ENCODE peak calls at places on chromosomes 11 and 22, in four cellular contexts. N is K562, D is SK-N-SH, B is HepG2. U is an unnamed sample.
A peak's percentile ranks its signal among the peaks of the same experiment; 100 is the strongest.

GRCh38 chr11:66745356-66746235 is 16.6 kb upstream of the SPTBN2 start:
- DNase-seq in N (peak; percentile 51), D (no peak), B (no peak), U (peak; percentile 32)

GRCh38 chr11:43278302-43278956 is 33.4 kb upstream of the API5 start:
- DNase-seq in N (peak; percentile 46), D (peak; percentile 59), B (peak; percentile 54), U (peak; percentile 23)

GRCh38 chr11:47186076-47186936 is at the start of gene PACSIN3:
- DNase-seq in N (peak; percentile 64), D (peak; percentile 92), B (peak; percentile 43), U (peak; percentile 69)

GRCh38 chr11:3160252-3161031 is 4.7 kb downstream of the OSBPL5 start:
- DNase-seq in N (no peak), D (peak; percentile 86), B (no peak), U (peak; percentile 93)

GRCh38 chr11:49208006-49208721 is at the start of gene FOLH1:
- DNase-seq in N (no peak), D (peak; percentile 15), B (no peak), U (no peak)

GRCh38 chr11:122850076-122850631 is 11.9 kb downstream of the CRTAM start:
- DNase-seq in N (no peak), D (no peak), B (no peak), U (no peak)

GRCh38 chr11:10604340-10604748 is 35.9 kb upstream of the LYVE1 start:
- DNase-seq in N (no peak), D (no peak), B (peak; percentile 83), U (no peak)

GRCh38 chr11:122626266-122626665 is 29.3 kb upstream of the UBASH3B start:
- DNase-seq in N (no peak), D (no peak), B (no peak), U (no peak)

GRCh38 chr11:77107950-77108349 is 5.3 kb downstream of the OMP start:
- DNase-seq in N (no peak), D (no peak), B (peak; percentile 60), U (no peak)

GRCh38 chr22:38866399-38867123 is 5.5 kb downstream of the CBX6 start:
- DNase-seq in N (no peak), D (no peak), B (no peak), U (peak; percentile 70)

GRCh38 chr11:134532176-134532920 is 120.3 kb upstream of the B3GAT1 start:
- DNase-seq in N (no peak), D (no peak), B (no peak), U (no peak)

GRCh38 chr11:69380451-69380901 is 86.5 kb downstream of the MYEOV start:
- DNase-seq in N (no peak), D (peak; percentile 80), B (no peak), U (no peak)

GRCh38 chr11:106030609-106031008 is 8.6 kb upstream of the MSANTD4 start:
- DNase-seq in N (no peak), D (no peak), B (no peak), U (no peak)

GRCh38 chr11:71488968-71489265 is 35.9 kb downstream of the NADSYN1 start:
- DNase-seq in N (no peak), D (no peak), B (no peak), U (no peak)

GRCh38 chr11:78535920-78536319 is 38.7 kb downstream of the NARS2 start:
- DNase-seq in N (no peak), D (no peak), B (no peak), U (no peak)

GRCh38 chr11:70107756-70108155 is 29.6 kb downstream of the ANO1 start:
- DNase-seq in N (no peak), D (no peak), B (no peak), U (no peak)

DNA sequence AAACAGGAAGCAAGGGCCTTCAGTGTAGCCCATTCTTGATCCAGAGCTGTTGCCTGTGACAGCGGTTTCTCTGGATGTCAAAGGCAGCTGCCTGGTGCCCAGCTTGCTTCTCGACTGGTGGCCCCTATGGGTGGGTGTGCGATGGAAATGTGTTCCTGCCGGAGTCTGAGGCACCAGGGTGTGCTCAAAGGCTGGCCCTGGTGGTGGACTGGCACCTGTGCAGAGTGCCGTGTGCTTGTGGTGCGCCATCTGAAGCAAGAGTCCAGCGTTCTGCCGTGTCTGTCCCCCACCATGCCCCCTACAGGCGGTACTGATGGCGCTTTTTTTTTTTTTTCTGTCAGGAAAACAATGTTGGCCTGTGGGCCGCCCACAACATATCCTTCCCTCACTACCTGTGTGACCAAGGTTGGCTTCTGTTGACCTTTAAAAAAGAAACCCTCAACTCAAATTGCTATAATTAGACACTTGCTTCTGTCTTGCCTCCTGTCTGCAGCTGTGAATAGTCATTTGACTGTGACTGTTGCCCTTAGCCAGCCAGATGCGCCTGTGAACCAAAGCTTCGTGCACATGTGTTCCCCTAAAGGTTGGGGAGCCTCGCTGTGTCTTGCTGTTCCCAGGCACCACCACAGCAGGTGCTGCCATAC is 4.7 kb upstream of the RANBP1 start:
- DNase-seq in N (peak; percentile 82), D (peak; percentile 87), B (peak; percentile 61), U (no peak)
- TF ChIP-seq FOXJ3 in N (no peak), D (no peak), B (no peak), U (no peak)

GRCh38 chr22:36577019-36577418 is 48.1 kb upstream of the EIF3D start:
- DNase-seq in N (no peak), D (no peak), B (peak; percentile 3), U (no peak)
- TF ChIP-seq FOXJ3 in N (no peak), D (no peak), B (no peak), U (no peak)

GRCh38 chr22:48920776-48921241 is 906.9 kb downstream of the BRD1 start:
- DNase-seq in N (no peak), D (no peak), B (no peak), U (no peak)

GRCh38 chr22:48923165-48923875 is 904.4 kb downstream of the BRD1 start:
- DNase-seq in N (no peak), D (no peak), B (no peak), U (no peak)

GRCh38 chr22:48919851-48920589 is 907.7 kb downstream of the BRD1 start:
- DNase-seq in N (no peak), D (no peak), B (no peak), U (no peak)

GRCh38 chr22:48919187-48919590 is 908.5 kb downstream of the BRD1 start:
- DNase-seq in N (no peak), D (no peak), B (no peak), U (no peak)

DNA sequence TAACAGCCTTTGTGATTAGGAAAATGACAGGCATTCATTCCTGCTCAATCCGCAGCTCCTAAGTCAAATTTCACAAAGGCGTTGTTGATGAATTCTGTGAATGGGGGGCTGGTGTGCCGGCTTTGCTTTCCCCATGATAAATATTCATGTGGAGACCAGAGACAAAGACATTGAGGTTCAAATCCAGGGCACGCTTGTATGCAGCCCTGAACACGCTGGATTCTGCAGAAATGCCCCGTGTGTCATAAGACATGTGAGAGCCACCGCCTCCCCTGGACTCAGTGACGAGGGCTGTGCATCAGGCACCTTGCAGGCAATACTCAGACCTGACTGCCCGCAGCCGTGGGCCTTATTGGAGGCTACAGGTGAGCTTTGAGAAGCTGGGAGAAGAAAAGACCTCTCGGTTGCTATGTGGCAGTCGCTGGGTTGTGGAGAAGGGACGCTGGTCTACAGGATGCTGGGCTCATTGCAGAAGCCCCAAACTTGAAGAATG is 906.2 kb downstream of the BRD1 start:
- DNase-seq in N (no peak), D (no peak), B (no peak), U (no peak)
- TF ChIP-seq FOXJ3 in N (no peak), D (no peak), B (no peak), U (no peak)

GRCh38 chr11:74141908-74142307 is 28.9 kb downstream of the C2CD3 start:
- DNase-seq in N (no peak), D (no peak), B (no peak), U (no peak)

GRCh38 chr11:74139151-74139918 is 31.5 kb downstream of the C2CD3 start:
- DNase-seq in N (no peak), D (peak; percentile 9), B (no peak), U (no peak)

GRCh38 chr11:74138572-74138971 is 32.2 kb downstream of the C2CD3 start:
- DNase-seq in N (peak; percentile 76), D (no peak), B (peak; percentile 93), U (no peak)

GRCh38 chr11:74142624-74143023 is 28.2 kb downstream of the C2CD3 start:
- DNase-seq in N (no peak), D (no peak), B (no peak), U (no peak)

DNA sequence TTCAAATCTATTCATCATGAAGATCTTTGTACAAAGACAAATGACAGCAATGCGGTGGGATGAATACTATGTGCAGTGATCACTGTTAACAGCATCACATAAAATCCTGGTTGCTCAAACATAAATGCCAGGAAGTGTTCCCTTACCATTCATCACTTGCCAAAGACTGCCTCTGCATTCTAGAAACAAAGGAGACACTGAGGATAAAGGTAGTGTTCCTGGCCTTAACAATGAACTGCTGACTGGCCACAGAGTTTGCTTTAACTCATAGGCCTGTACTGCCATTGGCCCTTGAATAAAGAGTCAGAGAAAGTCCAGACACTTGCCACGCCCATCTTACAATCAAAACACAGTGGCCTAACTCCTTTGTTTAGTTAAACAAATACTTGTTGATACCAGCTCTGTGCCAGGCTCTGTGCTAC is 29.5 kb downstream of the C2CD3 start:
- DNase-seq in N (no peak), D (no peak), B (peak; percentile 53), U (peak; percentile 12)
- TF ChIP-seq FOXJ3 in N (no peak), D (no peak), B (no peak), U (no peak)

DNA sequence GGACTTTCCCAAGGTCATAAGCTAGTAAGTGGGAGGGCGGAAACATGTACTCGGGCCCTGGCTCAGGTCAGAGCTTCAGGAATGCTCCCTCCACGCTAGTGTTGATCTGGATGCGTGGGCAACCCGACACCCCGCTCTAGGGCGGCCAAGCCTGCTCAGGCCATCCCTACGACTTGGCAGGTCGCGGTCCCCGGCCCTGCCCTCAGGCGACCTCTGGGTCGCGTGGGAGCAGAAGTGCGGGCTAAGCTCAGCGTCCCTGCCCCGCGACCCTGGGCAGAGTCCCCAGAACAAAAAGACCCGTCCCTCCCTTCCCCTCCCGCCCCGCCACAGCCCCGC is 781 bp upstream of the TEF start:
- DNase-seq in N (peak; percentile 80), D (no peak), B (peak; percentile 83), U (no peak)
- TF ChIP-seq FOXJ3 in N (no peak), D (no peak), B (no peak), U (no peak)